ENCODE peak calls at places on chromosomes 11 and 22, in eight cellular contexts. S is spleen, B is ascending aorta, J is IMR-90, T is ovary, K is Panc1, H is left lung, L is colonic mucosa. P is an unnamed sample.

GRCh38 chr11:126459691-126460404 is 104.4 kb downstream of the ST3GAL4 start:
- DNase-seq in S (no peak), B (no peak), J (peak), T (no peak), K (no peak), H (peak), L (no peak), P (no peak)

GRCh38 chr11:95715777-95716241 is 73.8 kb downstream of the FAM76B start:
- DNase-seq in S (no peak), B (no peak), J (no peak), T (no peak), K (no peak), H (no peak), L (no peak), P (no peak)

GRCh38 chr22:45504703-45505341 is 2.1 kb downstream of the FBLN1 start:
- DNase-seq in S (no peak), B (no peak), J (peak), T (peak), K (no peak), H (peak), L (no peak), P (no peak)

GRCh38 chr11:94297967-94298576 is 6.3 kb upstream of the IZUMO1R start:
- DNase-seq in S (no peak), B (no peak), J (no peak), T (no peak), K (no peak), H (no peak), L (no peak), P (no peak)

GRCh38 chr11:83971063-83971462 is 684.9 kb upstream of the CCDC90B start:
- DNase-seq in S (no peak), B (no peak), J (peak), T (no peak), K (no peak), H (no peak), L (no peak), P (no peak)

GRCh38 chr11:9260182-9261146 is 4.7 kb downstream of the DENND5A start:
- DNase-seq in S (peak), B (peak), J (no peak), T (no peak), K (no peak), H (no peak), L (no peak), P (no peak)

GRCh38 chr11:9972917-9973504 is 309.1 kb downstream of the SWAP70 start:
- DNase-seq in S (no peak), B (no peak), J (peak), T (no peak), K (peak), H (no peak), L (no peak), P (peak)

GRCh38 chr22:50016988-50017700 is 4.6 kb upstream of the IL17REL start:
- DNase-seq in S (peak), B (no peak), J (no peak), T (no peak), K (no peak), H (peak), L (no peak), P (no peak)

GRCh38 chr11:8092587-8093424 is 11.8 kb downstream of the TUB start:
- DNase-seq in S (peak), B (peak), J (peak), T (peak), K (no peak), H (no peak), L (peak), P (no peak)

GRCh38 chr11:2441171-2441570 is 3.1 kb downstream of the TRPM5 start:
- DNase-seq in S (peak), B (no peak), J (no peak), T (no peak), K (no peak), H (peak), L (peak), P (no peak)

GRCh38 chr11:34809191-34810106 is 106.7 kb downstream of the APIP start:
- DNase-seq in S (no peak), B (no peak), J (peak), T (no peak), K (no peak), H (no peak), L (no peak), P (no peak)

GRCh38 chr11:134753805-134754130 is 341.7 kb upstream of the B3GAT1 start:
- DNase-seq in S (no peak), B (peak), J (no peak), T (no peak), K (no peak), H (no peak), L (no peak), P (no peak)

GRCh38 chr11:90555477-90555876 is 332.6 kb upstream of the CHORDC1 start:
- DNase-seq in S (no peak), B (no peak), J (no peak), T (no peak), K (no peak), H (no peak), L (no peak), P (no peak)

GRCh38 chr11:114166897-114167323 is 107.4 kb downstream of the ZBTB16 start:
- DNase-seq in S (no peak), B (no peak), J (peak), T (no peak), K (no peak), H (no peak), L (no peak), P (no peak)

GRCh38 chr11:16738949-16739262 is 459 bp downstream of the C11orf58 start:
- DNase-seq in S (no peak), B (no peak), J (no peak), T (no peak), K (no peak), H (no peak), L (no peak), P (no peak)

GRCh38 chr11:122293298-122294023 is 177.4 kb upstream of the BLID start:
- DNase-seq in S (no peak), B (no peak), J (peak), T (no peak), K (no peak), H (no peak), L (no peak), P (no peak)

GRCh38 chr11:65116370-65117205 is 913 bp downstream of the ZNHIT2 start:
- DNase-seq in S (peak), B (no peak), J (peak), T (peak), K (no peak), H (peak), L (peak), P (peak)

GRCh38 chr11:133041165-133041564 is 491.1 kb downstream of the OPCML start:
- DNase-seq in S (no peak), B (no peak), J (no peak), T (no peak), K (no peak), H (no peak), L (no peak), P (no peak)

GRCh38 chr11:132987936-132988335 is 544.4 kb downstream of the OPCML start:
- DNase-seq in S (no peak), B (no peak), J (no peak), T (no peak), K (no peak), H (no peak), L (no peak), P (no peak)

GRCh38 chr11:1741741-1742140 is 8.7 kb downstream of the IFITM10 start:
- DNase-seq in S (no peak), B (peak), J (no peak), T (no peak), K (no peak), H (no peak), L (no peak), P (no peak)

GRCh38 chr22:50305658-50306566 is 1.5 kb downstream of the PLXNB2 start:
- DNase-seq in S (no peak), B (peak), J (peak), T (peak), K (peak), H (peak), L (peak), P (no peak)

GRCh38 chr22:27720860-27721259 is 80.7 kb downstream of the MN1 start:
- DNase-seq in S (peak), B (no peak), J (no peak), T (no peak), K (no peak), H (no peak), L (no peak), P (no peak)

GRCh38 chr22:27717094-27717493 is 84.5 kb downstream of the MN1 start:
- DNase-seq in S (peak), B (no peak), J (no peak), T (no peak), K (no peak), H (no peak), L (no peak), P (no peak)

GRCh38 chr22:27718186-27719032 is 83.1 kb downstream of the MN1 start:
- DNase-seq in S (peak), B (peak), J (peak), T (peak), K (peak), H (no peak), L (peak), P (no peak)

GRCh38 chr22:27719535-27720227 is 81.9 kb downstream of the MN1 start:
- DNase-seq in S (peak), B (no peak), J (peak), T (no peak), K (no peak), H (no peak), L (peak), P (no peak)

DNA sequence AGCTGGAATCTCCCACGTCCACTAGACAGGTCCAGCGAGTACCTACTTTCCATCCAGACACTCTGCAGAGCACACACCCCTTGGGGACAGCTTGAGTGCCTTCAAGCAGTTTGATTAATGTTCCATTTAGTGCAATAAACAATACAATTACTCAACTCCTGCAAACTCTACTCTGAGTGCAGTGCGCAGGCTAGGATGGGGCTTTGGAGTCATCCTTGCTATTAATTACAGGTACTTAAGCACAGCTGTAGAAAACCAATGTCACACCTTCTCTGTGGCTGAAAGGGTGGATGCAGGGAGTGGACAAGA is 82.6 kb downstream of the MN1 start:
- DNase-seq in S (peak), B (no peak), J (no peak), T (no peak), K (no peak), H (no peak), L (no peak), P (no peak)
- H3K27ac ChIP-seq in S (no peak), B (no peak), J (no peak), T (no peak), K (no peak), H (peak), L (no peak), P (no peak)

GRCh38 chr11:120633630-120634374 is 122.3 kb downstream of the GRIK4 start:
- DNase-seq in S (no peak), B (no peak), J (no peak), T (no peak), K (no peak), H (no peak), L (no peak), P (no peak)

GRCh38 chr11:120634706-120635105 is 123.2 kb downstream of the GRIK4 start:
- DNase-seq in S (no peak), B (no peak), J (no peak), T (no peak), K (no peak), H (no peak), L (no peak), P (no peak)

GRCh38 chr11:120629407-120629806 is 117.9 kb downstream of the GRIK4 start:
- DNase-seq in S (no peak), B (no peak), J (no peak), T (no peak), K (no peak), H (no peak), L (no peak), P (no peak)

GRCh38 chr11:120630100-120630499 is 118.6 kb downstream of the GRIK4 start:
- DNase-seq in S (no peak), B (no peak), J (no peak), T (no peak), K (no peak), H (no peak), L (no peak), P (no peak)

GRCh38 chr11:120632579-120632978 is 121.0 kb downstream of the GRIK4 start:
- DNase-seq in S (no peak), B (no peak), J (no peak), T (no peak), K (no peak), H (no peak), L (no peak), P (no peak)
- TF ChIP-seq CTCF in S (no peak), B (no peak), J (no peak), T (no peak), K (no peak), H (no peak), L (no peak), P (no peak)

DNA sequence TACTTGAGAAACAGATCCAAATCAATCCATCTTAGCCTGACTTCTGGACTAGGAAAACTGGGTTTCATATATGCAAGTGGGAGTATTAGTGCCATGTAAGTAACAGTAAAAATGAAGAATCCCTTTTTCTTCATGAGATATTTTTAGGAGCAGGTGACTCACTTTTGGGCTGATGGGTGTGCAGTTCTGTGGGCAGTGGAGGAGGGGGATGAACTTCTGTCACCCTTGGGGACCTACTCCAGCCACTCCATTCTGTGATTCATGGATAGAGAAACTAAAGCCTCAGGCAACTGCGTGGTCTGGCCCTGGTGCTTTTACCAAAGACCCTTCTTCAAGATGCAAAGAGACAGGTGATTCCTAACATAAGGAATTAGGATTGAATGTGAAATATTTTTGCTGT is 208.6 kb upstream of the NARS2 start:
- DNase-seq in S (no peak), B (no peak), J (no peak), T (no peak), K (no peak), H (no peak), L (no peak), P (no peak)
- H3K27ac ChIP-seq in S (no peak), B (no peak), J (no peak), T (no peak), K (no peak), H (no peak), L (no peak), P (no peak)

GRCh38 chr11:44967930-44968496 is 17.3 kb upstream of the TP53I11 start:
- DNase-seq in S (no peak), B (no peak), J (no peak), T (no peak), K (no peak), H (no peak), L (no peak), P (no peak)
- TF ChIP-seq CTCF in S (no peak), B (no peak), J (no peak), T (no peak), K (no peak), H (no peak), L (no peak), P (no peak)

DNA sequence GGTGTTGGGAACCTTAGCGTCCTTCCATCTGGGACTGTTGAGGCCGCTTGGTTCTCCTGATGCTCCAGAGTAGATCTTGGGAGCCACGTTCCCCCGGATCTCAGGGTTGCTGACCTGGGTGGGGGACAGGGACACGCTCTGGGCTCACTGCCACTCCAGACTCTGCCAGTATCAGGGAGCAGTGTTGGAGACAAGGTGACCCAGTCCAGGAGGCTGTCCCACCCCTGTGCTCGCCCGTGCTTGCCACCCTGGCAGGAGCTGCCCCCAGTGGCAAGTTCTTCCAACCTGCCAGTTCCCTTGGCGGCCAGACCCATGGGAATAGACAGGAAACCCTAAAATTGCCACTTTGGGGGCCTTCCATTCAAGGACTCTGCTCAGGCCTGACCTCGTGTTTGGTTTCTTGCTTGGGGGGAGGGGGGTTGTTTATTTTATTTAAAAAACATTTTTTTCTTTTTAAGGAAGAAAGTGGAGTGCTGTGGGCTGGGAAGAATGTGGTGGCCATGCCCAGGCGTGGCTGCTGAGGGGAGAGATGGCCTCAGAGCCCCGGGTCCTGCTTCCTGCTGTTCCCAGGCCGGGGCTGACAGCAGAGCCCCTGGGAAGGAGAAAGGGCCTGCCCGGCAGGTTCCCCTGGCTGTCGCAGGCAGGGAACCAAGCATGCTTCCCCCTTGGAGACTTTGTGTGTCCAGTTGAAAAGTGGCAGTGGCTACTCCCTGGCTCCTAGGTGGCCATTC is 7.2 kb downstream of the GRK2 start:
- DNase-seq in S (peak), B (peak), J (no peak), T (peak), K (no peak), H (peak), L (no peak), P (no peak)
- H3K27ac ChIP-seq in S (peak), B (peak), J (peak), T (no peak), K (no peak), H (peak), L (peak), P (peak)

DNA sequence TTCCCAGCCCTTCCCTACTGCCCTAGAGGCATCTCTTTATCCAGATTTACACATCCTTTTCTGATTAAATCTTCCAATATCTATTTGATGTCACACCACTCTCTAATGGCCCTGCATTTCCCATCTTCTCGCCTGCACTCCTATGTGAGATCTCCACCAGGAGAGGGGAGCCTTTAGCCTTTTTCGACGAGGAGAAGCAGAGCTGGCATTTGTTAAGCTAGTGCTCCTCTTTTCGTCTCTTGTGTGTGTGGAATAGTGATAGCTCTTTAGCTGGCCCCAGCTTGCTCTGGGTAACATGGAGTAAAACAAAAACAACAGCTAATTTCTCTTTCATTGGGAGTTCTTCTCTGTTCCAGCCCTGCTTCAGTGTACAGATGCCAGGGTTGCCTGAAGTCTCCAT is 536.5 kb downstream of the NTM start:
- DNase-seq in S (no peak), B (no peak), J (no peak), T (no peak), K (no peak), H (no peak), L (no peak), P (no peak)
- TF ChIP-seq CTCF in S (no peak), B (no peak), J (no peak), T (no peak), K (no peak), H (no peak), L (no peak), P (no peak)

DNA sequence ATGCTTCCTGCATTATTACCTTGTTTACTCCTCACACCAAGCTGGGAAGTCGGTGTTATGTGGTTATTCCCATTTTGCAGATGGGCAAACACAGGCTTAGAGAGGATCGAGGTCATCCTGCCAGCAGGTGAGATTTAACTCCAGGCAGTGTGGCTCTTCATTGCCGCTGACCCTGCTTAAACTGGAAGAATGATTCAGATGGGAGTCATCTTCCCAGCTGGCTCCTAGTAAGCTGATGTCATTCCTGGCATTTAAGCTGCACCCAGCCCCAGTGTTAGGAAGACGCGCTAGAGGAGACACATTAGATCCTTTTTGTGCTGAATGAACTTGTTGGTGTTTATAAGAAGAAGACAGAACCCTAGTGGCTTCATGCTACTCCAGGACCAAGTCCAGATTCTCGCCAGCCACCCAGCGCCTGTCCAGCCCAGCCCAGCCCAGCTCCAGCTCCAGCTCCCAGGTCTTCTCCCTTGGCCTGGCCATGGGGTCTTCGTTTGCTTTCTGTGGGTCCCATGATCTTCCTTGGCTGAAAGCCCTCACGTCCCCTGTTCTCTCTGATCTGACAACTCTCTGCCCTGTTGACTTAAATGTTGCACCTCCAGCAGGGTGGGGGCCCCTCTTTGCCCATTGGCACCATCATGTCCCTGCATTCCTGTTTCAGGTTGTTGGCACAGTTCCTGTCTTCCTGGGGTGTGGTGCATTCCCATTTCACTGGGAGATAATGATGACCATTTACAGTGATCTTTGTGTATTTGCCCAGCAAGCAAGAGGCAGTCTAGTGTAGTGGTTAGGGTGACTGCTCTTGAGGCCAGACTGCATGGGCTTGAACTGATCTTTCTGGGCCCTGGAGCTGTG is 13.6 kb downstream of the PARVB start:
- DNase-seq in S (no peak), B (no peak), J (peak), T (peak), K (peak), H (peak), L (no peak), P (no peak)
- H3K27ac ChIP-seq in S (no peak), B (no peak), J (peak), T (peak), K (no peak), H (peak), L (no peak), P (no peak)

GRCh38 chr11:66718320-66718971 is 10.6 kb downstream of the SPTBN2 start:
- DNase-seq in S (no peak), B (no peak), J (no peak), T (no peak), K (no peak), H (no peak), L (peak), P (no peak)
- TF ChIP-seq CTCF in S (no peak), B (no peak), J (no peak), T (no peak), K (no peak), H (no peak), L (peak), P (no peak)

GRCh38 chr11:69490516-69490915 is 9.1 kb downstream of the LINC01488 start:
- DNase-seq in S (peak), B (no peak), J (no peak), T (no peak), K (no peak), H (peak), L (no peak), P (no peak)
- H3K27ac ChIP-seq in S (no peak), B (no peak), J (no peak), T (no peak), K (no peak), H (no peak), L (no peak), P (no peak)

P was measured in CD4-positive, alpha-beta T cell.